ENCODE peak calls at places on chromosomes 11 and 22, in eight cellular contexts. J is H1, C is neuronal stem cell, Q is body of pancreas, U is tibial artery, K is stomach, N is cardiac muscle cell, P is thoracic aorta. I is an unnamed sample. For H3K4me1, the result is how much of the 10 kb centered on the place peaks cover.

GRCh38 chr22:41557401-41558240 is 3.2 kb upstream of the CSDC2 start:
- DNase-seq in J (peak), C (no peak), Q (peak), U (peak), K (peak), N (peak), P (peak), I (no peak)

GRCh38 chr11:69511358-69512015 is 30.0 kb downstream of the LINC01488 start:
- DNase-seq in J (no peak), C (no peak), Q (no peak), U (no peak), K (no peak), N (peak), P (no peak), I (no peak)

GRCh38 chr11:61683961-61684869 is 4.0 kb downstream of the DAGLA start:
- DNase-seq in J (no peak), C (no peak), Q (peak), U (no peak), K (no peak), N (peak), P (no peak), I (no peak)

GRCh38 chr11:120332822-120333716 is 3.1 kb upstream of the ARHGEF12 start:
- DNase-seq in J (no peak), C (no peak), Q (no peak), U (no peak), K (no peak), N (no peak), P (no peak), I (no peak)

GRCh38 chr22:45425531-45426265 is 12.2 kb downstream of the RIBC2 start:
- DNase-seq in J (no peak), C (no peak), Q (no peak), U (peak), K (no peak), N (no peak), P (no peak), I (no peak)

GRCh38 chr11:48050304-48050703 is 69.9 kb downstream of the PTPRJ start:
- DNase-seq in J (no peak), C (no peak), Q (no peak), U (no peak), K (no peak), N (no peak), P (no peak), I (no peak)

GRCh38 chr11:111531687-111532364 is 8.7 kb upstream of the LAYN start:
- DNase-seq in J (no peak), C (no peak), Q (no peak), U (no peak), K (no peak), N (peak), P (no peak), I (no peak)

GRCh38 chr11:37830532-37830931 is 1232.5 kb upstream of the RAG2 start:
- DNase-seq in J (no peak), C (no peak), Q (no peak), U (no peak), K (no peak), N (no peak), P (no peak), I (no peak)

GRCh38 chr11:117345039-117345438 is 17.4 kb downstream of the CEP164 start:
- DNase-seq in J (no peak), C (no peak), Q (no peak), U (no peak), K (no peak), N (no peak), P (no peak), I (no peak)

GRCh38 chr11:3058753-3059664 is 1.8 kb upstream of the CARS1 start:
- DNase-seq in J (no peak), C (no peak), Q (no peak), U (peak), K (no peak), N (peak), P (no peak), I (peak)

GRCh38 chr11:78426845-78427244 is 9.2 kb upstream of the GAB2 start:
- DNase-seq in J (no peak), C (no peak), Q (no peak), U (no peak), K (no peak), N (no peak), P (no peak), I (no peak)
- H3K4me1 ChIP-seq in J (under half), C (under half), Q (under half), U (under half), K (under half), N (under half), P (under half), I (under half)

GRCh38 chr11:93005239-93005638 is 35.8 kb downstream of the MTNR1B start:
- DNase-seq in J (no peak), C (no peak), Q (no peak), U (no peak), K (no peak), N (peak), P (no peak), I (no peak)
- H3K4me1 ChIP-seq in J (under half), C (under half), Q (under half), U (under half), K (under half), N (under half), P (under half), I (under half)

DNA sequence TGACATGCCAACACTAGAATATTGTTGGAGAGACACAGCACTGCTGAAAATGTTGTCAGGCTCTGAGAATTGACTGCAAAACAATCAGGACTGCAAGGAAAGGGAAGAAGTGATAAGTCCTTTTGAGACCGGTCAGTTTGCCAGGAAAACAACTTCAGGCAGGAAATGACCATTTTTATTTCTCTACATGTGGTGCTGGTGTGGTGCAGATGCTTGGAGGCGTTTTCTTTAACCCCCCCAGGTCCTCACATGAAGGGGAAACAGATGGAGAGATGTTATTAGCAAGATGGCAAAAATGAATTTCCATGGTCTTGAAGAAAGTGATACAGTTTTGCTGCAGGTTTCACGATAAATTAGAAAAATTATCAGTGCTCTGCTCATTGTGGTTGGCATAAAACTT is 5.7 kb downstream of the AP2A2 start:
- DNase-seq in J (no peak), C (no peak), Q (no peak), U (no peak), K (no peak), N (peak), P (no peak), I (no peak)
- H3K4me1 ChIP-seq in J (under half), C (under half), Q (under half), U (half or more), K (under half), N (under half), P (half or more), I (under half)

DNA sequence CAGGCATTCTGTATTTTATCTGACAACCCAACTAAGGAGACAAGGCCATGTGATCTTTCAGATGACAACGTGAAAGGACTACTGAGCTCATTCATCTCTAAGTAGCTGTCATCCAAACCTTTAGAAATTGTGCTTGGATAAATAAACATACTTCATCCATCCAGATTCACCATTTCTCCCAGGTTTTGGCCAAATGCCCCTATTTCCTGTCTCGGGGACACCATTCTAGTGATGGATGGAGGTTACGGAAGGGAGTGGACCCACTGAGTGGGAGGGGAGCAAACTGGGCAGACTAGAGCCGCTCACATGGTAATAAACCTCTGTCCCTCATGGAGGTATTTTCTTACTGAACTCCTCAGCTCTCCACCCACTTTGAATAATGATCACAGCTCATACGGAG is 114.5 kb downstream of the SLC1A2 start:
- DNase-seq in J (no peak), C (no peak), Q (no peak), U (no peak), K (no peak), N (no peak), P (no peak), I (no peak)
- H3K4me1 ChIP-seq in J (under half), C (under half), Q (under half), U (under half), K (under half), N (under half), P (under half), I (under half)

DNA sequence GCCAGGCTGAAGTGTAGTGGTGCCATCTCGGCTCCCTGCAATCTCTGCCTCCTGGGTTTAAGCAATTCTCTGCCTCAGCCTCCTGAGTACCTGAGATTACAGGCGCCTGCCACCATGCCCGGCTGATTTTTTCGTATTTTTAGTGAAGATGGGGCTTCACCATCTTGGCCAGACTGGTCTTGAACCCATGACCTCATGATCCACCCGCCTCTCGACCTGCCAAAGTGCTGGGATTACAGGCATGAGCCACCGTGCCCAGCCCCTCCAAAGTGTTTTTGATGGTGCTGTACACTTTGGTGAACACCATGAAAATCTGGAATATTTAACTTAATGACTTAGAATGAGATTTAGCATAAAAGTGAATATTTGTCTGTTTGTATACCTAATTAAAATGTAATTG is 5.6 kb downstream of the LUZP2 start:
- DNase-seq in J (no peak), C (no peak), Q (no peak), U (no peak), K (no peak), N (no peak), P (no peak), I (no peak)
- H3K4me1 ChIP-seq in J (under half), C (under half), Q (under half), U (under half), K (under half), N (under half), P (under half), I (under half)